ENCODE peak calls at places on chromosomes 16 and 17, in ten cellular contexts. One of them, this sample, is unnamed.

GRCh38 chr17:17978481-17979424 is 6.1 kb downstream of the DRC3 start:
- DNase-seq in neural progenitor cell: no peak
- DNase-seq in GM04504: no peak
- DNase-seq in A549: no peak
- DNase-seq in left lobe of liver: no peak
- DNase-seq in body of pancreas: no peak
- DNase-seq in astrocyte of the spinal cord: no peak
- DNase-seq in aorta: peak; percentile 46
- DNase-seq in GM23248: no peak
- DNase-seq in activated effector memory CD4-positive, alpha-beta T cell treated with Interleukin-2 at 50 U/mL for 16 hours: no peak
- DNase-seq in this sample: no peak

GRCh38 chr16:1771072-1771863 is at the start of gene NME3:
- DNase-seq in body of pancreas: peak; percentile 74
- DNase-seq in left lobe of liver: peak; percentile 82
- DNase-seq in GM23248: peak; percentile 85
- DNase-seq in GM04504: no peak
- DNase-seq in A549: peak; percentile 76
- DNase-seq in neural progenitor cell: peak; percentile 80
- DNase-seq in aorta: peak; percentile 94
- DNase-seq in astrocyte of the spinal cord: peak; percentile 69
- DNase-seq in activated effector memory CD4-positive, alpha-beta T cell treated with Interleukin-2 at 50 U/mL for 16 hours: peak; percentile 73
- DNase-seq in this sample: peak; percentile 86

GRCh38 chr17:47693667-47694017 is 319 bp upstream of the TBKBP1 start:
- DNase-seq in A549: no peak
- DNase-seq in GM23248: no peak
- DNase-seq in neural progenitor cell: no peak
- DNase-seq in GM04504: no peak
- DNase-seq in activated effector memory CD4-positive, alpha-beta T cell treated with Interleukin-2 at 50 U/mL for 16 hours: no peak
- DNase-seq in astrocyte of the spinal cord: no peak
- DNase-seq in body of pancreas: no peak
- DNase-seq in left lobe of liver: no peak
- DNase-seq in aorta: no peak
- DNase-seq in this sample: no peak

GRCh38 chr16:2902337-2903130 is 9.2 kb upstream of the FLYWCH1 start:
- DNase-seq in astrocyte of the spinal cord: no peak
- DNase-seq in body of pancreas: no peak
- DNase-seq in GM04504: no peak
- DNase-seq in activated effector memory CD4-positive, alpha-beta T cell treated with Interleukin-2 at 50 U/mL for 16 hours: no peak
- DNase-seq in left lobe of liver: no peak
- DNase-seq in A549: no peak
- DNase-seq in neural progenitor cell: no peak
- DNase-seq in GM23248: no peak
- DNase-seq in aorta: no peak
- DNase-seq in this sample: no peak

GRCh38 chr17:81114694-81115093 is 50.6 kb upstream of the PVALEF start:
- DNase-seq in body of pancreas: no peak
- DNase-seq in A549: no peak
- DNase-seq in neural progenitor cell: no peak
- DNase-seq in left lobe of liver: peak; percentile 68
- DNase-seq in GM23248: no peak
- DNase-seq in astrocyte of the spinal cord: no peak
- DNase-seq in aorta: no peak
- DNase-seq in GM04504: no peak
- DNase-seq in activated effector memory CD4-positive, alpha-beta T cell treated with Interleukin-2 at 50 U/mL for 16 hours: no peak
- DNase-seq in this sample: no peak

GRCh38 chr16:81443688-81444447 is 740 bp upstream of the CMIP start:
- DNase-seq in GM23248: no peak
- DNase-seq in neural progenitor cell: no peak
- DNase-seq in left lobe of liver: peak; percentile 64
- DNase-seq in GM04504: no peak
- DNase-seq in activated effector memory CD4-positive, alpha-beta T cell treated with Interleukin-2 at 50 U/mL for 16 hours: no peak
- DNase-seq in body of pancreas: peak; percentile 36
- DNase-seq in aorta: peak; percentile 84
- DNase-seq in astrocyte of the spinal cord: no peak
- DNase-seq in A549: no peak
- DNase-seq in this sample: peak; percentile 72

GRCh38 chr17:47188266-47188665 is 829 bp downstream of the CDC27 start:
- DNase-seq in body of pancreas: no peak
- DNase-seq in left lobe of liver: no peak
- DNase-seq in neural progenitor cell: no peak
- DNase-seq in astrocyte of the spinal cord: peak; percentile 59
- DNase-seq in GM23248: peak; percentile 72
- DNase-seq in GM04504: peak; percentile 15
- DNase-seq in activated effector memory CD4-positive, alpha-beta T cell treated with Interleukin-2 at 50 U/mL for 16 hours: no peak
- DNase-seq in A549: peak; percentile 24
- DNase-seq in aorta: no peak
- DNase-seq in this sample: no peak

GRCh38 chr17:7862692-7863437 is 5.1 kb downstream of the CYB5D1 start:
- DNase-seq in activated effector memory CD4-positive, alpha-beta T cell treated with Interleukin-2 at 50 U/mL for 16 hours: no peak
- DNase-seq in A549: peak; percentile 66
- DNase-seq in aorta: no peak
- DNase-seq in neural progenitor cell: peak; percentile 82
- DNase-seq in astrocyte of the spinal cord: peak; percentile 52
- DNase-seq in GM04504: no peak
- DNase-seq in GM23248: peak; percentile 64
- DNase-seq in left lobe of liver: no peak
- DNase-seq in body of pancreas: peak; percentile 37
- DNase-seq in this sample: no peak

GRCh38 chr16:84585886-84586285 is 32.0 kb downstream of the COTL1 start:
- DNase-seq in A549: peak; percentile 48
- DNase-seq in aorta: no peak
- DNase-seq in activated effector memory CD4-positive, alpha-beta T cell treated with Interleukin-2 at 50 U/mL for 16 hours: no peak
- DNase-seq in astrocyte of the spinal cord: no peak
- DNase-seq in body of pancreas: no peak
- DNase-seq in neural progenitor cell: peak; percentile 88
- DNase-seq in left lobe of liver: no peak
- DNase-seq in GM23248: no peak
- DNase-seq in GM04504: no peak
- DNase-seq in this sample: no peak

GRCh38 chr16:81880816-81881215 is 101.7 kb downstream of the PLCG2 start:
- DNase-seq in aorta: no peak
- DNase-seq in A549: no peak
- DNase-seq in neural progenitor cell: no peak
- DNase-seq in activated effector memory CD4-positive, alpha-beta T cell treated with Interleukin-2 at 50 U/mL for 16 hours: no peak
- DNase-seq in GM04504: no peak
- DNase-seq in body of pancreas: no peak
- DNase-seq in GM23248: no peak
- DNase-seq in left lobe of liver: no peak
- DNase-seq in astrocyte of the spinal cord: no peak
- DNase-seq in this sample: no peak

GRCh38 chr17:73749906-73750305 is 105.7 kb upstream of the SDK2 start:
- DNase-seq in GM23248: no peak
- DNase-seq in GM04504: no peak
- DNase-seq in neural progenitor cell: no peak
- DNase-seq in A549: no peak
- DNase-seq in aorta: no peak
- DNase-seq in activated effector memory CD4-positive, alpha-beta T cell treated with Interleukin-2 at 50 U/mL for 16 hours: no peak
- DNase-seq in astrocyte of the spinal cord: no peak
- DNase-seq in body of pancreas: no peak
- DNase-seq in left lobe of liver: no peak
- DNase-seq in this sample: no peak

GRCh38 chr17:72587773-72588511 is 467.1 kb downstream of the SOX9 start:
- DNase-seq in GM23248: no peak
- DNase-seq in A549: peak; percentile 54
- DNase-seq in left lobe of liver: no peak
- DNase-seq in astrocyte of the spinal cord: peak; percentile 59
- DNase-seq in neural progenitor cell: no peak
- DNase-seq in GM04504: no peak
- DNase-seq in activated effector memory CD4-positive, alpha-beta T cell treated with Interleukin-2 at 50 U/mL for 16 hours: peak; percentile 14
- DNase-seq in aorta: no peak
- DNase-seq in body of pancreas: peak; percentile 45
- DNase-seq in this sample: no peak

GRCh38 chr17:79362996-79363305 is 247.9 kb downstream of the RBFOX3 start:
- DNase-seq in astrocyte of the spinal cord: no peak
- DNase-seq in GM04504: no peak
- DNase-seq in neural progenitor cell: no peak
- DNase-seq in aorta: no peak
- DNase-seq in GM23248: no peak
- DNase-seq in activated effector memory CD4-positive, alpha-beta T cell treated with Interleukin-2 at 50 U/mL for 16 hours: no peak
- DNase-seq in A549: no peak
- DNase-seq in body of pancreas: no peak
- DNase-seq in left lobe of liver: no peak
- DNase-seq in this sample: no peak

GRCh38 chr17:2635675-2636074 is 42.2 kb downstream of the PAFAH1B1 start:
- DNase-seq in GM23248: no peak
- DNase-seq in left lobe of liver: no peak
- DNase-seq in A549: no peak
- DNase-seq in neural progenitor cell: no peak
- DNase-seq in astrocyte of the spinal cord: no peak
- DNase-seq in aorta: no peak
- DNase-seq in body of pancreas: no peak
- DNase-seq in GM04504: no peak
- DNase-seq in activated effector memory CD4-positive, alpha-beta T cell treated with Interleukin-2 at 50 U/mL for 16 hours: no peak
- DNase-seq in this sample: no peak

GRCh38 chr17:4968916-4969550 is 1.4 kb upstream of the SPAG7 start:
- DNase-seq in astrocyte of the spinal cord: peak; percentile 94
- DNase-seq in neural progenitor cell: peak; percentile 60
- DNase-seq in GM23248: peak; percentile 93
- DNase-seq in GM04504: no peak
- DNase-seq in activated effector memory CD4-positive, alpha-beta T cell treated with Interleukin-2 at 50 U/mL for 16 hours: no peak
- DNase-seq in left lobe of liver: no peak
- DNase-seq in body of pancreas: no peak
- DNase-seq in aorta: peak; percentile 84
- DNase-seq in A549: peak; percentile 49
- DNase-seq in this sample: no peak

GRCh38 chr16:81457326-81458133 is 12.9 kb downstream of the CMIP start:
- DNase-seq in left lobe of liver: no peak
- DNase-seq in astrocyte of the spinal cord: peak; percentile 70
- DNase-seq in body of pancreas: peak; percentile 52
- DNase-seq in GM04504: peak; percentile 34
- DNase-seq in GM23248: peak; percentile 89
- DNase-seq in A549: peak; percentile 75
- DNase-seq in neural progenitor cell: no peak
- DNase-seq in aorta: no peak
- DNase-seq in activated effector memory CD4-positive, alpha-beta T cell treated with Interleukin-2 at 50 U/mL for 16 hours: no peak
- DNase-seq in this sample: peak; percentile 76

GRCh38 chr16:4803479-4804243 is 1.2 kb upstream of the ROGDI start:
- DNase-seq in body of pancreas: no peak
- DNase-seq in left lobe of liver: no peak
- DNase-seq in GM23248: peak; percentile 9
- DNase-seq in astrocyte of the spinal cord: no peak
- DNase-seq in A549: no peak
- DNase-seq in GM04504: no peak
- DNase-seq in aorta: no peak
- DNase-seq in neural progenitor cell: no peak
- DNase-seq in activated effector memory CD4-positive, alpha-beta T cell treated with Interleukin-2 at 50 U/mL for 16 hours: no peak
- DNase-seq in this sample: no peak